ENCODE peak calls at places on chromosomes 6 and 20, in ten cellular contexts. L, K, A, T, G, C, Y, P, R and M are unnamed samples.

GRCh38 chr6:44264154-44265002 is 973 bp downstream of the NFKBIE start:
- DNase-seq in L (no peak), K (peak; percentile 79), A (peak; percentile 43), T (peak; percentile 21), G (no peak), C (no peak), Y (no peak), P (no peak), R (no peak), M (no peak)

GRCh38 chr6:159594750-159595117 is 98.3 kb downstream of the SOD2 start:
- DNase-seq in L (peak; percentile 87), K (no peak), A (no peak), T (peak; percentile 77), G (no peak), C (no peak), Y (no peak), P (no peak), R (no peak), M (no peak)

GRCh38 chr6:148392611-148393160 is 50.0 kb downstream of the SASH1 start:
- DNase-seq in L (no peak), K (no peak), A (no peak), T (no peak), G (no peak), C (no peak), Y (no peak), P (no peak), R (peak; percentile 63), M (no peak)

GRCh38 chr6:116793224-116793623 is 27.7 kb upstream of the FAM162B start:
- DNase-seq in L (no peak), K (no peak), A (no peak), T (no peak), G (no peak), C (no peak), Y (no peak), P (no peak), R (no peak), M (no peak)

GRCh38 chr6:45757443-45758121 is 258.1 kb downstream of the CLIC5 start:
- DNase-seq in L (peak; percentile 37), K (no peak), A (no peak), T (no peak), G (no peak), C (peak; percentile 52), Y (no peak), P (no peak), R (no peak), M (no peak)

GRCh38 chr6:37679539-37680476 is 17.9 kb downstream of the MDGA1 start:
- DNase-seq in L (no peak), K (no peak), A (no peak), T (no peak), G (no peak), C (no peak), Y (peak; percentile 48), P (no peak), R (peak; percentile 78), M (no peak)

GRCh38 chr6:44407951-44408670 is 20.6 kb downstream of the CDC5L start:
- DNase-seq in L (no peak), K (no peak), A (no peak), T (no peak), G (no peak), C (no peak), Y (no peak), P (no peak), R (no peak), M (no peak)

GRCh38 chr6:26295691-26296555 is 69.1 kb upstream of the BTN3A2 start:
- DNase-seq in L (peak; percentile 92), K (no peak), A (peak; percentile 75), T (peak; percentile 66), G (no peak), C (no peak), Y (no peak), P (no peak), R (no peak), M (no peak)

GRCh38 chr6:25337431-25337830 is 58.3 kb downstream of the CARMIL1 start:
- DNase-seq in L (no peak), K (no peak), A (no peak), T (no peak), G (no peak), C (no peak), Y (no peak), P (no peak), R (no peak), M (no peak)

GRCh38 chr20:58192567-58192966 is 35.9 kb downstream of the ANKRD60 start:
- DNase-seq in L (no peak), K (no peak), A (peak; percentile 30), T (no peak), G (no peak), C (no peak), Y (peak; percentile 54), P (no peak), R (peak; percentile 83), M (no peak)

GRCh38 chr20:36368400-36368799 is 62.3 kb downstream of the DLGAP4 start:
- DNase-seq in L (no peak), K (no peak), A (no peak), T (no peak), G (no peak), C (no peak), Y (no peak), P (no peak), R (peak; percentile 71), M (no peak)

DNA sequence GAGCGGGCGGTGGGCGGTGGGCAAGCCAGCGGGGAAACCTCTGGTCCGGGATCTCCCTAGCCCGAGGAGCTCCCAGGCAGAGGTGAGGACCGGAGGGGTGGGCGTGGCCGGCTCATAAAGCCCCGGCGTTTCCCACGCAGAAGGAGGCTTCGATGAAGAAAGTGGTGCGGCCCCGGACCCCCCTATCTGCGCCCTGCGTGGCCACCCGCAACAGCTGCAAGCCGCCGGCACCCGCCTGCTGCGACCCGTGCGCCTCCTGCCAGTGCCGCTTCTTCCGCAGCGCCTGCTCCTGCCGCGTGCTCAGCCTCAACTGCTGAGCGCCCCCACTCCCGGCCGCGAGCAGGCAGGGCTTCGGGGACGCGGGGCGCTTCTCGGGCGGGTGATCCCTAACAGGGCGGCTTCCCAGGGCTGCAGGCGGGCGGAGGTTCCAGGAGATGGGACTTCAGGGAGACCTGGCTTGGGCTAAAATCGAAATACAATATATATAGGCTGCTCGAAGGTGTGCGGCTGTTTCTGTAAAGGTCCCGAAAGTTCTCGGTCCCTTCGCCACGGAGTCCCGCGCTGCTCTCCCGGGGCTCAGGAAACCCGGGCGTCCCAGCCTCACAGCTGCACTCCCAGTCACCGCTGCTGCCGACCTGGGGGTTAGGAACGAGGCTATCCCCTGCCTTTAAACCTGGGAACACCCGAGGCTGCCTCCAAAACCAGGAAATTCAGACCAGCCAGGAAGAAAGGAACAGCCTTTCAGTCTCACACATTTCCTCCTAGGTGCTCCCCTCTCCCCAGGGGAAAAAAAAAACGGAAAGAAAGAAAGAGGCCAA is 27.8 kb downstream of the ASIP start:
- DNase-seq in L (peak; percentile 17), K (peak; percentile 71), A (no peak), T (no peak), G (no peak), C (no peak), Y (peak; percentile 41), P (peak; percentile 6), R (peak; percentile 82), M (peak; percentile 24)
- TF ChIP-seq CTCF in L (no peak), K (no peak), A (no peak), T (no peak), G (peak; percentile 8), C (peak; percentile 2), Y (no peak), P (peak; percentile 7), R (no peak), M (no peak)

DNA sequence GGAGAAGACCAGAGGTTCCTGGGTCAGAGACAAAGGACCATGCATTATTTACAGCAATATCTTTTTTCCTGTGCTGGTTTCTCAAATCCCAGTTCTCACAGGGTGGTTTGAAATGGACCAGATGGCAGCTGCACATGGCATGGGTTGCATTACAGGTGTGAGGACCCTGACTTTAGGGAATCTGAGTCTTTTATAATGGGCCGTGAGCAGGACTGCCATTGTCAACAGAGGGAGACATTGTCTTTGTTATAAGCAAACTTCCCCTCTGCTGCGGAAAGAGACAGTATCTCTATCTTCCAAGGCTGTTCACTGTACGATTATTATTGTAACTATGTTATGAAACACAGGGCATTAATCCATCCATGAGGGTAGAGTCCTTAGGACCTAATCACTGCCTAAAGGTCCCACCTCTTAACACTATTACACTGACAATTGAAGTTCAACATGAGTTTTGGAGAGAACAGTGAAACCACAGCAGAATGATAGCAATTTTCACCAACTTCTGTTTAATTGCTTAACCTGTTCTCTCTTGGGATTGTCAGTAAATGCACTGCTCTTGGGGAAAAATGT is 156.1 kb upstream of the AGPAT4 start:
- DNase-seq in L (peak; percentile 45), K (no peak), A (no peak), T (no peak), G (no peak), C (no peak), Y (no peak), P (no peak), R (no peak), M (no peak)
- TF ChIP-seq CTCF in L (peak; percentile 37), K (peak; percentile 16), A (no peak), T (no peak), G (peak; percentile 31), C (peak; percentile 17), Y (no peak), P (no peak), R (peak; percentile 53), M (no peak)

DNA sequence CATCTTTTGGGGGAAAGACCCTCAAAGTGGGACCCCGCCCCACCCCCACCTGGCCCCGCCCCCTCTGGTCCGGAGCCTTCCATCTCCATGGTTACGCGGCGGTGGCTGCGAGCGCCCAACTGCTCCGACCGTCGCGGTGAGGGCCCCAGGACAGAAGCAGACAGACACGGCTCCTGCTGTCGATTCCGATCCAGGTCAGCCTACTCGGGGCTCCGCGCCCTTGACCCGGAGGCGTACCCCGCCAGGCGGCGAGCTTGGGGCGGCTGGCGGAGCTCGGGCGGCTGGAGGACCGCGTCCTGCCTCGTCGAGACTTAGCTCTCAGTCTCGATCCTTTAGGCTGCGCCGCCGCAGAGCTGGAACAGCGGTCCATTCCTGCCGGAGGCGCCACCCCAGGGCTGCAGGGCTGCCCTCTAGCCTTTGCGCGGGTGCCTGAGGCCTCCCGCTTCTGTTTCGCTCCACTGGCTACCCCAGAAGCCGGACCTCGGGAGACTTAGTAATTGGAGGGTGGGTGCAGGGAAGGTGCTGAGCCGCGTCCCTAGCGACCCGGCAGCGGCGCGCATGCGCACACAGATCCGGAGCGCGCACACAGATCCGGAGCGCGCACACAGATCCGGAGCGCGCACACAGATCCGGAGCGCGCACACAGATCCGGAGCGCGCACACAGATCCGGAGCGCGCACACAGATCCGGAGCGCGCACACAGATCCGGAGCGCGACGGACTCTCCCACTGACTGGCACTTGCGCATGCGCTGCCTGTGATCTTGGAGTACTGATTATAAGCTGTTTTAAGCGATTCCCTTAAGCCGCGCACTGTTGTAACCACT is at the start of gene CFAP206:
- DNase-seq in L (peak; percentile 82), K (peak; percentile 91), A (peak; percentile 76), T (peak; percentile 90), G (peak; percentile 37), C (peak; percentile 42), Y (peak; percentile 83), P (peak; percentile 79), R (peak; percentile 93), M (peak; percentile 68)
- TF ChIP-seq CTCF in L (no peak), K (peak; percentile 13), A (no peak), T (peak; percentile 19), G (peak; percentile 32), C (peak; percentile 14), Y (no peak), P (no peak), R (peak; percentile 44), M (no peak)

DNA sequence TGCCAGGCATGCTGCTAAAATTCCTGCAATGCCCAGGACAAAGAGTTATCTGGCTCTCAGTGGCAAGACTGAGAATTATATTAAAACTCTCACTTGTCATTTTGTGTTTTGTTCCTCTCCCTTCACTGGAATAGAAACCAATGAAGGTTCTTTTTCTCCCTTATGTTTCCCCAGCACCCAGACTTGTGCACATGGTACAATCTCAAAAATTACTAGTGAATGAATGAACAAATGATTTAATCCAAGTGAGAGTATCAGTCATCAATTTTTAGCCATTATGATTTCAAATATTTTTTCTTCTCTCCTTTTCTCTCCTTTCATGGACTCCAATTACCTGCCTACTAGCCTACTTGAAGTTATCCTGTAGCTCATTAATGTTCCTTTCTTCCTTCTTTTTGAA is 70.1 kb downstream of the BCAS1 start:
- DNase-seq in L (no peak), K (no peak), A (no peak), T (no peak), G (no peak), C (no peak), Y (no peak), P (no peak), R (no peak), M (no peak)
- TF ChIP-seq CTCF in L (no peak), K (no peak), A (no peak), T (no peak), G (no peak), C (no peak), Y (no peak), P (no peak), R (no peak), M (no peak)